ENCODE peak calls at places on chromosome 17, in eight cellular contexts. J, R, U, O, Z, E, I and Y are unnamed samples.

GRCh38 chr17:48110722-48111121 is 3.2 kb downstream of the SNX11 start:
- DNase-seq in O (no peak), E (no peak), U (no peak), J (no peak), I (no peak), R (no peak), Z (no peak), Y (no peak)

GRCh38 chr17:1413281-1413791 is 13.3 kb upstream of the YWHAE start:
- DNase-seq in U (peak; percentile 71), I (peak; percentile 86), R (peak; percentile 26), E (no peak), J (peak; percentile 65), Z (no peak), O (no peak), Y (peak; percentile 87)

GRCh38 chr17:4658478-4659305 is 17.2 kb upstream of the ALOX15 start:
- DNase-seq in Z (no peak), E (peak; percentile 51), R (no peak), I (peak; percentile 86), O (no peak), U (no peak), J (peak; percentile 17), Y (no peak)

GRCh38 chr17:57385975-57386374 is 129.7 kb downstream of the MSI2 start:
- DNase-seq in I (no peak), U (no peak), J (no peak), R (no peak), O (no peak), Z (no peak), E (no peak), Y (no peak)

GRCh38 chr17:49971848-49972485 is 3.0 kb downstream of the DLX4 start:
- DNase-seq in I (no peak), J (no peak), U (no peak), Z (no peak), O (no peak), R (no peak), E (no peak), Y (no peak)

GRCh38 chr17:48310748-48311213 is 119.2 kb downstream of the SKAP1 start:
- DNase-seq in R (no peak), Z (peak; percentile 52), I (no peak), U (peak; percentile 50), J (no peak), O (no peak), E (no peak), Y (no peak)

GRCh38 chr17:63622571-63623390 is 564 bp downstream of the MAP3K3 start:
- DNase-seq in J (no peak), U (peak; percentile 26), Z (peak; percentile 69), E (peak; percentile 52), R (peak; percentile 76), I (peak; percentile 60), O (no peak), Y (no peak)

GRCh38 chr17:74325376-74325742 is 667 bp upstream of the KIF19 start:
- DNase-seq in U (no peak), O (no peak), R (no peak), Z (no peak), J (no peak), E (no peak), I (no peak), Y (no peak)

GRCh38 chr17:49835472-49835871 is 12.4 kb downstream of the TAC4 start:
- DNase-seq in U (no peak), O (no peak), I (no peak), J (no peak), R (no peak), E (no peak), Z (no peak), Y (no peak)

GRCh38 chr17:35493040-35493439 is 44.4 kb downstream of the SLFN12L start:
- DNase-seq in J (no peak), R (no peak), E (no peak), Z (no peak), O (no peak), U (no peak), I (no peak), Y (no peak)

GRCh38 chr17:17109896-17110295 is 67.6 kb downstream of the MPRIP start:
- DNase-seq in R (peak; percentile 87), U (no peak), I (no peak), O (no peak), E (no peak), J (no peak), Z (no peak), Y (no peak)

GRCh38 chr17:75032896-75033294 is 13.9 kb downstream of the ATP5PD start:
- DNase-seq in U (no peak), R (no peak), Z (no peak), O (no peak), J (no peak), I (no peak), E (no peak), Y (no peak)

GRCh38 chr17:66508896-66509843 is 206.8 kb downstream of the PRKCA start:
- DNase-seq in I (peak; percentile 90), U (peak; percentile 90), J (peak; percentile 84), Z (no peak), O (no peak), E (peak; percentile 43), R (peak; percentile 84), Y (peak; percentile 91)

GRCh38 chr17:34398990-34399389 is 36.0 kb upstream of the CCL1 start:
- DNase-seq in U (no peak), R (no peak), E (no peak), I (no peak), O (no peak), J (no peak), Z (no peak), Y (no peak)

GRCh38 chr17:28898261-28898955 is 875 bp upstream of the FLOT2 start:
- DNase-seq in Z (no peak), U (no peak), O (no peak), R (no peak), I (no peak), E (no peak), J (no peak), Y (no peak)

GRCh38 chr17:80030730-80031410 is 4.8 kb downstream of the TBC1D16 start:
- DNase-seq in J (no peak), R (peak; percentile 74), O (no peak), I (no peak), Z (no peak), U (peak; percentile 87), E (no peak), Y (no peak)

GRCh38 chr17:39716073-39716818 is 14.1 kb downstream of the MIEN1 start:
- DNase-seq in E (no peak), U (no peak), Z (no peak), I (no peak), O (no peak), R (no peak), J (no peak), Y (no peak)

GRCh38 chr17:41406205-41406604 is 8.8 kb upstream of the KRT31 start:
- DNase-seq in R (no peak), U (peak; percentile 4), O (no peak), J (no peak), Z (no peak), E (no peak), I (no peak), Y (no peak)

GRCh38 chr17:45372325-45372869 is 55.6 kb upstream of the MAP3K14 start:
- DNase-seq in O (no peak), Z (no peak), R (no peak), U (no peak), E (no peak), J (no peak), I (peak; percentile 20), Y (no peak)

GRCh38 chr17:7555320-7555948 is 3.1 kb upstream of the TNFSF13 start:
- DNase-seq in I (no peak), J (no peak), O (no peak), R (no peak), U (no peak), E (no peak), Z (no peak), Y (no peak)

GRCh38 chr17:27241346-27241946 is 52.5 kb upstream of the WSB1 start:
- DNase-seq in U (no peak), O (peak; percentile 70), I (peak; percentile 10), Z (no peak), R (peak; percentile 43), J (no peak), E (no peak), Y (no peak)

GRCh38 chr17:20206068-20206467 is 196.9 kb downstream of the SPECC1 start:
- DNase-seq in Z (no peak), I (no peak), O (no peak), U (no peak), R (no peak), J (no peak), E (peak; percentile 9), Y (no peak)

GRCh38 chr17:9874722-9875121 is 30.3 kb downstream of the RCVRN start:
- DNase-seq in I (no peak), J (no peak), O (no peak), Z (no peak), R (no peak), U (no peak), E (no peak), Y (no peak)

GRCh38 chr17:76266244-76266938 is 1.2 kb downstream of the UBALD2 start:
- DNase-seq in U (no peak), Z (no peak), R (peak; percentile 47), J (no peak), E (no peak), O (no peak), I (peak; percentile 30), Y (no peak)

GRCh38 chr17:30236807-30237206 is 1.3 kb upstream of the SLC6A4 start:
- DNase-seq in U (no peak), O (no peak), I (no peak), E (peak; percentile 19), R (peak; percentile 66), J (no peak), Z (no peak), Y (peak; percentile 16)

GRCh38 chr17:65177901-65178300 is 40.7 kb downstream of the RGS9 start:
- DNase-seq in R (no peak), U (no peak), O (no peak), I (peak; percentile 83), Z (no peak), J (no peak), E (no peak), Y (peak; percentile 47)

GRCh38 chr17:57783338-57783742 is 38.2 kb upstream of the CCDC182 start:
- DNase-seq in Z (peak; percentile 96), U (peak; percentile 83), E (peak; percentile 85), J (no peak), I (peak; percentile 5), R (peak; percentile 62), O (peak; percentile 18), Y (no peak)

GRCh38 chr17:40104570-40105471 is 4.4 kb upstream of the NR1D1 start:
- DNase-seq in R (no peak), U (no peak), J (no peak), E (no peak), Z (no peak), O (no peak), I (no peak), Y (no peak)

GRCh38 chr17:75937652-75938051 is 3.2 kb downstream of the FBF1 start:
- DNase-seq in J (no peak), Z (no peak), R (no peak), O (no peak), E (no peak), I (no peak), U (no peak), Y (no peak)

GRCh38 chr17:15744885-15745284 is 12.8 kb downstream of the TBC1D26 start:
- DNase-seq in E (no peak), I (no peak), J (no peak), R (no peak), Z (no peak), U (no peak), O (peak; percentile 13), Y (no peak)

GRCh38 chr17:49959183-49959935 is 9.6 kb upstream of the DLX4 start:
- DNase-seq in U (no peak), R (no peak), E (no peak), I (peak; percentile 4), Z (no peak), O (no peak), J (no peak), Y (no peak)

GRCh38 chr17:71966459-71967313 is 154.1 kb upstream of the SOX9 start:
- DNase-seq in R (no peak), E (no peak), U (no peak), Z (no peak), J (no peak), I (no peak), O (no peak), Y (peak; percentile 55)

GRCh38 chr17:17535957-17536356 is 39.8 kb upstream of the RASD1 start:
- DNase-seq in R (peak; percentile 65), U (no peak), Z (no peak), J (no peak), I (peak; percentile 39), E (no peak), O (no peak), Y (no peak)

GRCh38 chr17:62727916-62728672 is 80.0 kb downstream of the MARCHF10 start:
- DNase-seq in Z (no peak), E (no peak), O (no peak), J (no peak), I (no peak), R (no peak), U (no peak), Y (no peak)